ENCODE peak calls at places on chromosomes 12 and 14, in six cellular contexts. One of them, this sample, is unnamed.

GRCh38 chr14:86858043-86858442 is 1134.9 kb downstream of the GALC start:
- DNase-seq in IMR-90: peak; percentile 59
- DNase-seq in astrocyte of the spinal cord: peak; percentile 56
- DNase-seq in CD4-positive, alpha-beta T cell: no peak
- DNase-seq in cardiac fibroblast: no peak
- DNase-seq in type B pancreatic cell: no peak
- DNase-seq in this sample: no peak

GRCh38 chr14:38278035-38278434 is 22.1 kb upstream of the CLEC14A start:
- DNase-seq in IMR-90: no peak
- DNase-seq in astrocyte of the spinal cord: no peak
- DNase-seq in CD4-positive, alpha-beta T cell: no peak
- DNase-seq in cardiac fibroblast: peak; percentile 45
- DNase-seq in type B pancreatic cell: no peak
- DNase-seq in this sample: peak; percentile 69

GRCh38 chr14:93880025-93880820 is 46.9 kb upstream of the FAM181A start:
- DNase-seq in IMR-90: no peak
- DNase-seq in astrocyte of the spinal cord: peak; percentile 2
- DNase-seq in CD4-positive, alpha-beta T cell: no peak
- DNase-seq in cardiac fibroblast: peak; percentile 12
- DNase-seq in type B pancreatic cell: no peak
- DNase-seq in this sample: peak; percentile 51

GRCh38 chr14:59301354-59301753 is 112.9 kb downstream of the DAAM1 start:
- DNase-seq in IMR-90: no peak
- DNase-seq in astrocyte of the spinal cord: no peak
- DNase-seq in CD4-positive, alpha-beta T cell: no peak
- DNase-seq in cardiac fibroblast: no peak
- DNase-seq in type B pancreatic cell: no peak
- DNase-seq in this sample: no peak

GRCh38 chr14:67133595-67134441 is 55.4 kb upstream of the GARIN2 start:
- DNase-seq in IMR-90: peak; percentile 14
- DNase-seq in astrocyte of the spinal cord: peak; percentile 32
- DNase-seq in CD4-positive, alpha-beta T cell: no peak
- DNase-seq in cardiac fibroblast: no peak
- DNase-seq in type B pancreatic cell: no peak
- DNase-seq in this sample: no peak

GRCh38 chr12:94198872-94199271 is 50.5 kb downstream of the PLXNC1 start:
- DNase-seq in IMR-90: no peak
- DNase-seq in astrocyte of the spinal cord: no peak
- DNase-seq in CD4-positive, alpha-beta T cell: no peak
- DNase-seq in cardiac fibroblast: no peak
- DNase-seq in type B pancreatic cell: no peak
- DNase-seq in this sample: no peak

GRCh38 chr12:25286837-25287236 is 36.1 kb upstream of the KRAS start:
- DNase-seq in IMR-90: no peak
- DNase-seq in astrocyte of the spinal cord: no peak
- DNase-seq in CD4-positive, alpha-beta T cell: no peak
- DNase-seq in cardiac fibroblast: no peak
- DNase-seq in type B pancreatic cell: no peak
- DNase-seq in this sample: peak; percentile 40

GRCh38 chr12:132593938-132594358 is 16.4 kb downstream of the LRCOL1 start:
- DNase-seq in IMR-90: peak; percentile 84
- DNase-seq in astrocyte of the spinal cord: peak; percentile 89
- DNase-seq in CD4-positive, alpha-beta T cell: no peak
- DNase-seq in cardiac fibroblast: peak; percentile 40
- DNase-seq in type B pancreatic cell: peak; percentile 87
- DNase-seq in this sample: peak; percentile 96

GRCh38 chr14:89650077-89650978 is 233.3 kb upstream of the FOXN3 start:
- DNase-seq in IMR-90: no peak
- DNase-seq in astrocyte of the spinal cord: no peak
- DNase-seq in CD4-positive, alpha-beta T cell: no peak
- DNase-seq in cardiac fibroblast: no peak
- DNase-seq in type B pancreatic cell: no peak
- DNase-seq in this sample: no peak

GRCh38 chr12:28415755-28416154 is 225.5 kb downstream of the CCDC91 start:
- DNase-seq in IMR-90: peak; percentile 85
- DNase-seq in astrocyte of the spinal cord: peak; percentile 80
- DNase-seq in CD4-positive, alpha-beta T cell: no peak
- DNase-seq in cardiac fibroblast: peak; percentile 91
- DNase-seq in type B pancreatic cell: no peak
- DNase-seq in this sample: peak; percentile 5

GRCh38 chr12:27785882-27786570 is 6.0 kb upstream of the MANSC4 start:
- DNase-seq in IMR-90: peak; percentile 93
- DNase-seq in astrocyte of the spinal cord: peak; percentile 73
- DNase-seq in CD4-positive, alpha-beta T cell: no peak
- DNase-seq in cardiac fibroblast: peak; percentile 90
- DNase-seq in type B pancreatic cell: no peak
- DNase-seq in this sample: peak; percentile 50

GRCh38 chr12:124563809-124564208 is 3.6 kb downstream of the NCOR2 start:
- DNase-seq in IMR-90: no peak
- DNase-seq in astrocyte of the spinal cord: no peak
- DNase-seq in CD4-positive, alpha-beta T cell: no peak
- DNase-seq in cardiac fibroblast: no peak
- DNase-seq in type B pancreatic cell: no peak
- DNase-seq in this sample: no peak

GRCh38 chr12:21627924-21628323 is 23.3 kb upstream of the GYS2 start:
- DNase-seq in IMR-90: no peak
- DNase-seq in astrocyte of the spinal cord: no peak
- DNase-seq in CD4-positive, alpha-beta T cell: no peak
- DNase-seq in cardiac fibroblast: no peak
- DNase-seq in type B pancreatic cell: no peak
- DNase-seq in this sample: no peak

GRCh38 chr14:94001501-94002396 is 4.6 kb downstream of the CCDC197 start:
- DNase-seq in IMR-90: peak; percentile 67
- DNase-seq in astrocyte of the spinal cord: peak; percentile 65
- DNase-seq in CD4-positive, alpha-beta T cell: peak; percentile 29
- DNase-seq in cardiac fibroblast: peak; percentile 75
- DNase-seq in type B pancreatic cell: no peak
- DNase-seq in this sample: peak; percentile 63

GRCh38 chr14:35079742-35080141 is 33.7 kb downstream of the FAM177A1 start:
- DNase-seq in IMR-90: no peak
- DNase-seq in astrocyte of the spinal cord: no peak
- DNase-seq in CD4-positive, alpha-beta T cell: no peak
- DNase-seq in cardiac fibroblast: peak; percentile 10
- DNase-seq in type B pancreatic cell: no peak
- DNase-seq in this sample: no peak

GRCh38 chr12:52394836-52395405 is 9.5 kb upstream of the KRT84 start:
- DNase-seq in IMR-90: no peak
- DNase-seq in astrocyte of the spinal cord: no peak
- DNase-seq in CD4-positive, alpha-beta T cell: no peak
- DNase-seq in cardiac fibroblast: no peak
- DNase-seq in type B pancreatic cell: no peak
- DNase-seq in this sample: no peak

GRCh38 chr12:62933871-62934798 is 815 bp downstream of the PPM1H start:
- DNase-seq in IMR-90: peak; percentile 4
- DNase-seq in astrocyte of the spinal cord: peak; percentile 25
- DNase-seq in CD4-positive, alpha-beta T cell: no peak
- DNase-seq in cardiac fibroblast: peak; percentile 33
- DNase-seq in type B pancreatic cell: peak; percentile 74
- DNase-seq in this sample: peak; percentile 28

GRCh38 chr14:50910495-50911420 is 33.5 kb downstream of the PYGL start:
- DNase-seq in IMR-90: no peak
- DNase-seq in astrocyte of the spinal cord: no peak
- DNase-seq in CD4-positive, alpha-beta T cell: no peak
- DNase-seq in cardiac fibroblast: no peak
- DNase-seq in type B pancreatic cell: no peak
- DNase-seq in this sample: no peak

DNA sequence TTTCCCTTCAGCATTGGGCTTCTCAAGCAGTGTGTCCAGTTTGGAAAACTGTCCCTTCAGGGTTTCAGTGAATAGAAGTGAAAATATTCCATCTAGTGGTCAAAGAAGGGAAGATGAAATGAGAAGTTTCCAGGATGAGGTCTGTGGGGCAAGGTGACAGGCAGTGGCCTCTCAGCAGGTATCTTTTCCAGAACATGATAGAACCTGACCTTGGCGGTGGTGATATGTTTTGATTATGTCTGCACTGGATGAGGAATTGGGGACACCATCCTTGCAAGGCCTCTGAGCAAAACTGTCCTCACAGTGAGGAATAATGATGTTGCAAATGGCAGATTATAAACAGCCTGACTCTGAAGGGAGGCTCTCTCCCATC is 4.7 kb downstream of the GPX2 start:
- DNase-seq in IMR-90: peak; percentile 15
- DNase-seq in astrocyte of the spinal cord: peak; percentile 10
- DNase-seq in CD4-positive, alpha-beta T cell: no peak
- DNase-seq in cardiac fibroblast: peak; percentile 39
- DNase-seq in type B pancreatic cell: no peak
- DNase-seq in this sample: peak; percentile 16
- TF ChIP-seq CTCF in IMR-90: peak; percentile 26
- TF ChIP-seq CTCF in astrocyte of the spinal cord: peak; percentile 24
- TF ChIP-seq CTCF in CD4-positive, alpha-beta T cell: no peak
- TF ChIP-seq CTCF in cardiac fibroblast: peak; percentile 12
- TF ChIP-seq CTCF in type B pancreatic cell: peak; percentile 54
- TF ChIP-seq CTCF in this sample: peak; percentile 10

GRCh38 chr12:88854260-88854659 is 274.0 kb upstream of the KITLG start:
- DNase-seq in IMR-90: peak; percentile 85
- DNase-seq in astrocyte of the spinal cord: peak; percentile 72
- DNase-seq in CD4-positive, alpha-beta T cell: no peak
- DNase-seq in cardiac fibroblast: peak; percentile 83
- DNase-seq in type B pancreatic cell: no peak
- DNase-seq in this sample: peak; percentile 28
- TF ChIP-seq CTCF in IMR-90: no peak
- TF ChIP-seq CTCF in astrocyte of the spinal cord: no peak
- TF ChIP-seq CTCF in CD4-positive, alpha-beta T cell: no peak
- TF ChIP-seq CTCF in cardiac fibroblast: no peak
- TF ChIP-seq CTCF in type B pancreatic cell: no peak
- TF ChIP-seq CTCF in this sample: no peak

GRCh38 chr14:61736751-61737150 is 25.5 kb upstream of the SNAPC1 start:
- DNase-seq in IMR-90: peak; percentile 37
- DNase-seq in astrocyte of the spinal cord: no peak
- DNase-seq in CD4-positive, alpha-beta T cell: no peak
- DNase-seq in cardiac fibroblast: peak; percentile 68
- DNase-seq in type B pancreatic cell: no peak
- DNase-seq in this sample: no peak

GRCh38 chr14:61726772-61727658 is 31.7 kb downstream of the HIF1A start:
- DNase-seq in IMR-90: no peak
- DNase-seq in astrocyte of the spinal cord: no peak
- DNase-seq in CD4-positive, alpha-beta T cell: no peak
- DNase-seq in cardiac fibroblast: no peak
- DNase-seq in type B pancreatic cell: no peak
- DNase-seq in this sample: no peak

GRCh38 chr14:61733972-61734371 is 28.2 kb upstream of the SNAPC1 start:
- DNase-seq in IMR-90: no peak
- DNase-seq in astrocyte of the spinal cord: no peak
- DNase-seq in CD4-positive, alpha-beta T cell: no peak
- DNase-seq in cardiac fibroblast: no peak
- DNase-seq in type B pancreatic cell: no peak
- DNase-seq in this sample: no peak

DNA sequence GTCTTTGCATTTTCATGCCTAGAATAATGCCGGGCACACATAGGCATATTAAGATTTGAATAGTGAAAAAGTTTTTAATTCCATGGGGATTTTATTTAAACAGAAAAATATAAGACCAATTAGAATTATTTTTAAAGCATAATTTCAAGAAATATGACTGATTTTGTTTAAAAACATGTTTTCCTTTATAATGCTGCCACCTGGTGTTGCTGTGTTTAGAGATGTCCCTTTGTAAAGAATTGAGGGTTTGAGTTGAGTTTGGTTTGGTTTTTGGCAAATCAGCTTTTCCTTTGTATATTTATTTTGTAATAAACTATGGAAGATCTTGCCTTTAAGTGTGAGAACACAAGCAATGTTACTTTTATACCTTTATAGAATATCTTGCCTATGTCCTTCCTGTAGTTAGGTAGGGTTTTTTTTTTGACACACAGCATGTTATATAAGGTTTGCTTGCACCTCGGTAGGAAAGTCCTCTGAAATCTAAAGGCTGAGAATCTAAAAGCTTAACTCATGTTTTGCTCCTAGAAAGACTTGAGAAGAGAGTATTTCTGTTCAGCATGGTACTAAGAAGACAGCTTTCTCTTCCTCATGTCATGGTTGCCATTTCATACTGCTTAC is 31.4 kb upstream of the SNAPC1 start:
- DNase-seq in IMR-90: no peak
- DNase-seq in astrocyte of the spinal cord: no peak
- DNase-seq in CD4-positive, alpha-beta T cell: no peak
- DNase-seq in cardiac fibroblast: no peak
- DNase-seq in type B pancreatic cell: no peak
- DNase-seq in this sample: no peak
- TF ChIP-seq CTCF in IMR-90: peak; percentile 30
- TF ChIP-seq CTCF in astrocyte of the spinal cord: no peak
- TF ChIP-seq CTCF in CD4-positive, alpha-beta T cell: peak; percentile 87
- TF ChIP-seq CTCF in cardiac fibroblast: no peak
- TF ChIP-seq CTCF in type B pancreatic cell: peak; percentile 67
- TF ChIP-seq CTCF in this sample: peak; percentile 52

GRCh38 chr14:32998433-32998832 is 59.8 kb downstream of the NPAS3 start:
- DNase-seq in IMR-90: peak; percentile 9
- DNase-seq in astrocyte of the spinal cord: peak; percentile 19
- DNase-seq in CD4-positive, alpha-beta T cell: no peak
- DNase-seq in cardiac fibroblast: peak; percentile 57
- DNase-seq in type B pancreatic cell: no peak
- DNase-seq in this sample: peak; percentile 35
- TF ChIP-seq CTCF in IMR-90: peak; percentile 55
- TF ChIP-seq CTCF in astrocyte of the spinal cord: peak; percentile 64
- TF ChIP-seq CTCF in CD4-positive, alpha-beta T cell: no peak
- TF ChIP-seq CTCF in cardiac fibroblast: peak; percentile 69
- TF ChIP-seq CTCF in type B pancreatic cell: peak; percentile 51
- TF ChIP-seq CTCF in this sample: peak; percentile 38

GRCh38 chr14:105196228-105196960 is 15.3 kb upstream of the NUDT14 start:
- DNase-seq in IMR-90: no peak
- DNase-seq in astrocyte of the spinal cord: no peak
- DNase-seq in CD4-positive, alpha-beta T cell: no peak
- DNase-seq in cardiac fibroblast: no peak
- DNase-seq in type B pancreatic cell: no peak
- DNase-seq in this sample: no peak

GRCh38 chr14:105193916-105194782 is 13.0 kb upstream of the NUDT14 start:
- DNase-seq in IMR-90: peak; percentile 11
- DNase-seq in astrocyte of the spinal cord: no peak
- DNase-seq in CD4-positive, alpha-beta T cell: peak; percentile 38
- DNase-seq in cardiac fibroblast: no peak
- DNase-seq in type B pancreatic cell: no peak
- DNase-seq in this sample: peak; percentile 66

GRCh38 chr14:105195051-105195450 is 13.9 kb upstream of the NUDT14 start:
- DNase-seq in IMR-90: no peak
- DNase-seq in astrocyte of the spinal cord: no peak
- DNase-seq in CD4-positive, alpha-beta T cell: no peak
- DNase-seq in cardiac fibroblast: no peak
- DNase-seq in type B pancreatic cell: no peak
- DNase-seq in this sample: no peak

GRCh38 chr14:105195533-105196227 is 14.6 kb upstream of the NUDT14 start:
- DNase-seq in IMR-90: no peak
- DNase-seq in astrocyte of the spinal cord: no peak
- DNase-seq in CD4-positive, alpha-beta T cell: peak; percentile 22
- DNase-seq in cardiac fibroblast: no peak
- DNase-seq in type B pancreatic cell: no peak
- DNase-seq in this sample: no peak

GRCh38 chr14:105192866-105193731 is 12.0 kb upstream of the NUDT14 start:
- DNase-seq in IMR-90: peak; percentile 35
- DNase-seq in astrocyte of the spinal cord: no peak
- DNase-seq in CD4-positive, alpha-beta T cell: no peak
- DNase-seq in cardiac fibroblast: peak; percentile 54
- DNase-seq in type B pancreatic cell: no peak
- DNase-seq in this sample: no peak
- TF ChIP-seq CTCF in IMR-90: no peak
- TF ChIP-seq CTCF in astrocyte of the spinal cord: no peak
- TF ChIP-seq CTCF in CD4-positive, alpha-beta T cell: no peak
- TF ChIP-seq CTCF in cardiac fibroblast: no peak
- TF ChIP-seq CTCF in type B pancreatic cell: no peak
- TF ChIP-seq CTCF in this sample: no peak

This sample was measured in MCF 10A.